ENCODE peak calls at places on chromosomes 1 and 21, in eight cellular contexts. R is heart right ventricle, Q is psoas muscle, U is IMR-90, T is cardiac fibroblast, G is lower lobe of right lung, E is endodermal cell, I is fibroblast of the aortic adventitia. J is an unnamed sample.

GRCh38 chr1:66764994-66765578 is 12.8 kb downstream of the DYNLT5 start:
- DNase-seq in R (peak; percentile 25), Q (no peak), U (peak; percentile 66), T (peak; percentile 79), G (no peak), E (peak; percentile 69), I (peak; percentile 75), J (peak; percentile 65)

GRCh38 chr1:109263597-109264378 is 14.4 kb downstream of the CELSR2 start:
- DNase-seq in R (peak; percentile 73), Q (peak; percentile 90), U (peak; percentile 79), T (peak; percentile 89), G (peak; percentile 96), E (peak; percentile 99), I (peak; percentile 90), J (no peak)

GRCh38 chr1:58585591-58586151 is 8.6 kb upstream of the TACSTD2 start:
- DNase-seq in R (no peak), Q (no peak), U (peak; percentile 56), T (peak; percentile 63), G (peak; percentile 63), E (no peak), I (peak; percentile 66), J (peak; percentile 78)

GRCh38 chr1:76425843-76426145 is 351.2 kb downstream of the ST6GALNAC3 start:
- DNase-seq in R (no peak), Q (no peak), U (peak; percentile 88), T (peak; percentile 69), G (no peak), E (no peak), I (peak; percentile 17), J (peak; percentile 64)

GRCh38 chr1:28031173-28031572 is 57.2 kb downstream of the EYA3 start:
- DNase-seq in R (no peak), Q (no peak), U (peak; percentile 27), T (peak; percentile 35), G (no peak), E (no peak), I (peak; percentile 18), J (peak; percentile 27)

GRCh38 chr1:230681599-230681998 is 32.3 kb downstream of the AGT start:
- DNase-seq in R (no peak), Q (peak; percentile 70), U (peak; percentile 85), T (peak; percentile 81), G (no peak), E (no peak), I (peak; percentile 80), J (peak; percentile 91)

GRCh38 chr21:45246535-45247320 is 41.0 kb downstream of the POFUT2 start:
- DNase-seq in R (no peak), Q (no peak), U (no peak), T (no peak), G (no peak), E (no peak), I (no peak), J (no peak)

GRCh38 chr1:232114985-232115384 is 488.4 kb downstream of the DISC1 start:
- DNase-seq in R (no peak), Q (no peak), U (no peak), T (no peak), G (no peak), E (no peak), I (no peak), J (no peak)

GRCh38 chr1:210394281-210394798 is 65.6 kb downstream of the HHAT start:
- DNase-seq in R (peak; percentile 21), Q (no peak), U (peak; percentile 27), T (peak; percentile 34), G (no peak), E (no peak), I (peak; percentile 14), J (no peak)

GRCh38 chr1:216632980-216633379 is 90.2 kb downstream of the ESRRG start:
- DNase-seq in R (no peak), Q (no peak), U (no peak), T (no peak), G (no peak), E (no peak), I (no peak), J (peak; percentile 18)

GRCh38 chr1:156308078-156308477 is 9.0 kb upstream of the VHLL start:
- DNase-seq in R (no peak), Q (no peak), U (peak; percentile 83), T (peak; percentile 34), G (no peak), E (no peak), I (peak; percentile 40), J (no peak)

GRCh38 chr1:222043444-222044292 is 301.8 kb upstream of the DUSP10 start:
- DNase-seq in R (peak; percentile 26), Q (no peak), U (peak; percentile 98), T (peak; percentile 97), G (no peak), E (no peak), I (peak; percentile 99), J (peak; percentile 51)

GRCh38 chr1:153400244-153400643 is 9.4 kb upstream of the S100A8 start:
- DNase-seq in R (no peak), Q (no peak), U (no peak), T (peak; percentile 3), G (no peak), E (peak; percentile 63), I (peak; percentile 5), J (peak; percentile 40)

GRCh38 chr1:103106426-103107321 is 1.6 kb downstream of the COL11A1 start:
- DNase-seq in R (no peak), Q (peak; percentile 51), U (peak; percentile 30), T (peak; percentile 58), G (no peak), E (peak; percentile 83), I (peak; percentile 57), J (peak; percentile 60)

GRCh38 chr1:81186271-81186670 is 614.5 kb upstream of the ADGRL2 start:
- DNase-seq in R (no peak), Q (no peak), U (peak; percentile 40), T (peak; percentile 17), G (no peak), E (no peak), I (peak; percentile 55), J (peak; percentile 88)

GRCh38 chr21:31536138-31536537 is 123.4 kb upstream of the SOD1 start:
- DNase-seq in R (no peak), Q (no peak), U (no peak), T (no peak), G (no peak), E (no peak), I (no peak), J (no peak)

GRCh38 chr1:208646431-208646830 is 402.2 kb upstream of the PLXNA2 start:
- DNase-seq in R (no peak), Q (no peak), U (no peak), T (no peak), G (no peak), E (no peak), I (no peak), J (no peak)

GRCh38 chr1:184903111-184903692 is 71.1 kb downstream of the NIBAN1 start:
- DNase-seq in R (no peak), Q (no peak), U (no peak), T (no peak), G (no peak), E (no peak), I (peak; percentile 24), J (no peak)

GRCh38 chr1:28287315-28287714 is 28.0 kb downstream of the SESN2 start:
- DNase-seq in R (no peak), Q (no peak), U (no peak), T (no peak), G (no peak), E (no peak), I (no peak), J (peak; percentile 44)

GRCh38 chr1:3404301-3404700 is 50.2 kb upstream of the ARHGEF16 start:
- DNase-seq in R (no peak), Q (no peak), U (no peak), T (no peak), G (no peak), E (no peak), I (no peak), J (no peak)

GRCh38 chr1:23530750-23531651 is at the start of gene E2F2:
- DNase-seq in R (peak; percentile 76), Q (peak; percentile 93), U (peak; percentile 77), T (peak; percentile 91), G (peak; percentile 90), E (peak; percentile 95), I (peak; percentile 78), J (peak; percentile 88)
- TF ChIP-seq CTCF in R (peak; percentile 10), Q (no peak), U (peak; percentile 15), T (no peak), G (peak; percentile 31), E (peak; percentile 43), I (peak; percentile 19), J (peak; percentile 27)

DNA sequence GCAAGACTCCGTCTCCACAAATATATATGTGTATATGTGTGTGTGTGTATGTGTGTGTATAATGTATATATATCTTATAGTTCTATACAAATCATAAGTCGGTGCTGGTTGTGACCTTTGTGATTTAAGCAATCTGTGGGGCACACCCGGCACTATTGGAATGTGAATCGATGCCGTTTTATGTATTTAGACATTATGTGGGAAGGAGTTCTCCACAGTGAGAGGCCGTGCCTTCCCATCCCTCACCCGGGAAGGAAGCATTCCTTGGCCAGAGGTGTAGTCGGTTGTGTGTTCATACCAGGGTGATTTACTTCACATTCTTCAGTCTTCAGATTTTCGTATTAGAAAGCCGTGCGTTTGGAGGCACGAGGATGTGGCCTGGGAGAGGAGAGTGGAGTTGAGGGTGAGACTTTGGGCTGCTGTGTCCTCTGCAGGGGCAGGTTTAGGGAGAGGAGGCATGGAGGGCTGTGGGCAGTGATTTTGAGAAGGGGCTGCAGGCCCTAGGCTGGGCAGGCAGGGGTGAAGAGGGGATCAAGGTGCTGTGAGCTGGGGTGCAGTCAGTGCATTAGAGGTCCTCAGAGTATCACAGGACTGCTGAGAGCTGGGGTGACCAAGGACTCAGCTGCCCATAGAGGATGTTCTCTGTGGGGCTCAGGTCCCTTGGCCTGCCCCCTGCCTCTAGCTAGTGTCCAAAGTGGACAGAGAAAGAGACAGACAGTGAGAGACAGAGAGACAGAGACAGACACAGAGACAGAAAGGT is 57.7 kb downstream of the TRIM11 start:
- DNase-seq in R (no peak), Q (peak; percentile 33), U (no peak), T (no peak), G (no peak), E (peak; percentile 24), I (no peak), J (no peak)
- H3K4me3 ChIP-seq in R (no peak overlapping the region), Q (no peak overlapping the region), U (no peak overlapping the region), T (no peak overlapping the region), G (no peak overlapping the region), E (no peak overlapping the region), I (no peak overlapping the region), J (no peak overlapping the region)

DNA sequence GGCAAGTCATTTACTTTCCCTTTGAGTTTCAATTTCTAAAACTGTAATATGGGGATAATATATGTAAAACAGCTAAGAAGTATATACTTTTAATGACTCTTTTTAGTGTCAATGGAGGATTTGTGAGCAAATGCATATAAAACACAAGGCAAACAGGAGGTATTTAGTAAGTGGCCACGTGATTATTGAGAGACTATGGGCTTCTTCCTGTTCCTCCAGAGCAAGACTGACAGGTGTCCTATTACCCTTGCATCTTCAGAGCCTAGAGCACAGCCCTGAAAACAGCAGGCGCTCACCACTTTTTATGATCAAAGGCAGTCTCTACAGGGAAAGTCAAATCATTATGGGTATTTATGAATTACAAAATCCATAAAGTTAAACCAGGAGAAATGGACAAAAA is 941 bp upstream of the ROR1 start:
- DNase-seq in R (no peak), Q (no peak), U (no peak), T (no peak), G (no peak), E (no peak), I (no peak), J (no peak)
- TF ChIP-seq CTCF in R (no peak), Q (no peak), U (no peak), T (no peak), G (no peak), E (no peak), I (no peak), J (no peak)

DNA sequence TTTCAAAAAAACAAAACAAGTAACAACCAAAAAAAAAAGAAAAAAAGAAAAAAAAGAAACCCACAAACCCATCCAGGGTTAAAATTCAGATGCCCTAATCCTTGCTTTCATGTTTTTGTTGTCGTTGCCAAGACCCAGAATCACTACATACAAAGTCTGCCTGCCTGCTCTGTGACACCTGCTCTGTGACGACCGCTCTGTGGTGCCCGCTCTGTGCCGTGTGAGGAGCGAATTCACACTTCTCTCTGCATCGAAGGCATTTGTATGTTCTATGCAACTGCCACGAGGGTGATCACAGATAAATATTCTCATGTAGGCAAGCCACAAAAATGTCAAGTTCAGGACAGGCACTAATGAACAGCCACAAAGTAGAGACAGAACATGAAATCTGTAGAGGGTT is 178.6 kb downstream of the SLC45A1 start:
- DNase-seq in R (no peak), Q (no peak), U (no peak), T (no peak), G (no peak), E (no peak), I (no peak), J (no peak)
- H3K4me3 ChIP-seq in R (no peak overlapping the region), Q (no peak overlapping the region), U (no peak overlapping the region), T (no peak overlapping the region), G (no peak overlapping the region), E (no peak overlapping the region), I (no peak overlapping the region), J (no peak overlapping the region)

J was measured in epithelial cell of esophagus.